ENCODE peak calls at places on chromosomes 16 and 17, in ten cellular contexts. M is heart left ventricle; L is NCI-H2081; X is natural killer cell; U is choroid plexus epithelial cell; J is A549; K is stimulated activated CD4-positive, alpha-beta T cell treated with anti-CD3 and anti-CD28 coated beads, Interleukin-4, amount 100 ng/mL, for 4 hours; Q is activated CD4-positive, alpha-beta T cell treated with anti-CD3 and anti-CD28 coated beads for 24 hours; R is PC-3; N is HFFc6. Z is an unnamed sample.

GRCh38 chr17:82791532-82791931 is 39.7 kb downstream of the TBCD start:
- DNase-seq in M (no peak), L (no peak), X (no peak), U (peak), J (no peak), K (no peak), Q (no peak), R (peak), N (peak), Z (no peak)

GRCh38 chr17:2844386-2844785 is 48.1 kb downstream of the RAP1GAP2 start:
- DNase-seq in M (no peak), L (peak), X (no peak), U (peak), J (peak), K (no peak), Q (no peak), R (peak), N (no peak), Z (no peak)

GRCh38 chr17:37490638-37491614 is 1.2 kb downstream of the DUSP14 start:
- DNase-seq in M (peak), L (no peak), X (no peak), U (peak), J (peak), K (peak), Q (no peak), R (peak), N (peak), Z (no peak)

GRCh38 chr17:59367657-59368045 is 36.2 kb downstream of the YPEL2 start:
- DNase-seq in M (no peak), L (no peak), X (no peak), U (peak), J (no peak), K (no peak), Q (no peak), R (peak), N (no peak), Z (no peak)

GRCh38 chr16:84648595-84649510 is 542 bp downstream of the KLHL36 start:
- DNase-seq in M (peak), L (no peak), X (peak), U (peak), J (no peak), K (peak), Q (peak), R (peak), N (no peak), Z (peak)

GRCh38 chr17:59783221-59784016 is 76.0 kb downstream of the VMP1 start:
- DNase-seq in M (no peak), L (no peak), X (no peak), U (peak), J (peak), K (no peak), Q (no peak), R (peak), N (peak), Z (no peak)

GRCh38 chr17:18987862-18988545 is 16.6 kb downstream of the FAM83G start:
- DNase-seq in M (no peak), L (no peak), X (no peak), U (no peak), J (no peak), K (no peak), Q (no peak), R (no peak), N (no peak), Z (no peak)

GRCh38 chr17:83015511-83015910 is 63.9 kb upstream of the METRNL start:
- DNase-seq in M (no peak), L (no peak), X (no peak), U (no peak), J (no peak), K (no peak), Q (no peak), R (no peak), N (no peak), Z (no peak)

GRCh38 chr17:49823614-49824013 is 24.3 kb downstream of the TAC4 start:
- DNase-seq in M (no peak), L (no peak), X (no peak), U (peak), J (no peak), K (no peak), Q (no peak), R (no peak), N (peak), Z (no peak)

GRCh38 chr17:266219-266618 is 84.8 kb upstream of the DOC2B start:
- DNase-seq in M (peak), L (no peak), X (no peak), U (no peak), J (no peak), K (no peak), Q (no peak), R (no peak), N (no peak), Z (no peak)

GRCh38 chr17:41211845-41212466 is 14.5 kb upstream of the KRTAP9-2 start:
- DNase-seq in M (no peak), L (peak), X (no peak), U (peak), J (peak), K (no peak), Q (no peak), R (peak), N (peak), Z (no peak)

GRCh38 chr17:60740584-60740983 is 62.9 kb downstream of the BCAS3 start:
- DNase-seq in M (no peak), L (no peak), X (no peak), U (no peak), J (no peak), K (no peak), Q (no peak), R (no peak), N (no peak), Z (no peak)

GRCh38 chr17:54992797-54993639 is 24.5 kb downstream of the STXBP4 start:
- DNase-seq in M (no peak), L (peak), X (no peak), U (peak), J (peak), K (no peak), Q (no peak), R (peak), N (peak), Z (no peak)

GRCh38 chr16:14957576-14958322 is 17.1 kb upstream of the PDXDC1 start:
- DNase-seq in M (no peak), L (no peak), X (no peak), U (no peak), J (no peak), K (no peak), Q (no peak), R (no peak), N (no peak), Z (no peak)

GRCh38 chr17:796609-797008 is 14.5 kb downstream of the MRM3 start:
- DNase-seq in M (no peak), L (no peak), X (no peak), U (no peak), J (no peak), K (no peak), Q (no peak), R (no peak), N (no peak), Z (no peak)

GRCh38 chr16:3651461-3652372 is 2.8 kb upstream of the DNASE1 start:
- DNase-seq in M (no peak), L (no peak), X (no peak), U (no peak), J (no peak), K (no peak), Q (no peak), R (no peak), N (no peak), Z (no peak)

GRCh38 chr16:66911112-66911511 is 7.6 kb downstream of the CDH16 start:
- DNase-seq in M (no peak), L (no peak), X (no peak), U (no peak), J (no peak), K (no peak), Q (no peak), R (peak), N (no peak), Z (no peak)

GRCh38 chr17:66835476-66835875 is 559 bp downstream of the CACNG5 start:
- DNase-seq in M (no peak), L (no peak), X (no peak), U (no peak), J (no peak), K (no peak), Q (no peak), R (no peak), N (no peak), Z (no peak)

GRCh38 chr17:1870592-1870991 is 40.8 kb downstream of the RPA1 start:
- DNase-seq in M (no peak), L (no peak), X (no peak), U (peak), J (no peak), K (no peak), Q (no peak), R (no peak), N (no peak), Z (no peak)

GRCh38 chr17:77534137-77534536 is 393.4 kb downstream of the SEC14L1 start:
- DNase-seq in M (no peak), L (no peak), X (no peak), U (no peak), J (no peak), K (no peak), Q (no peak), R (no peak), N (no peak), Z (no peak)

GRCh38 chr17:14926526-14927122 is 338.5 kb downstream of the PMP22 start:
- DNase-seq in M (peak), L (peak), X (peak), U (peak), J (peak), K (peak), Q (peak), R (peak), N (peak), Z (peak)

GRCh38 chr17:45951403-45951802 is 47.6 kb upstream of the STH start:
- DNase-seq in M (no peak), L (no peak), X (no peak), U (no peak), J (no peak), K (no peak), Q (no peak), R (no peak), N (no peak), Z (no peak)

GRCh38 chr16:9099131-9099625 is 7.7 kb downstream of the HAPSTR1 start:
- DNase-seq in M (no peak), L (no peak), X (no peak), U (no peak), J (no peak), K (no peak), Q (no peak), R (peak), N (peak), Z (no peak)

GRCh38 chr16:57349212-57350031 is 9.2 kb upstream of the CCL22 start:
- DNase-seq in M (no peak), L (no peak), X (no peak), U (no peak), J (no peak), K (no peak), Q (no peak), R (no peak), N (no peak), Z (no peak)

GRCh38 chr16:70691223-70692129 is 5.6 kb upstream of the MTSS2 start:
- DNase-seq in M (peak), L (no peak), X (no peak), U (peak), J (peak), K (no peak), Q (no peak), R (no peak), N (peak), Z (no peak)

GRCh38 chr16:50916040-50916439 is 174.2 kb downstream of the CYLD start:
- DNase-seq in M (no peak), L (no peak), X (no peak), U (no peak), J (no peak), K (no peak), Q (no peak), R (no peak), N (no peak), Z (no peak)

GRCh38 chr17:76473541-76473985 is 6.2 kb downstream of the AANAT start:
- DNase-seq in M (no peak), L (no peak), X (no peak), U (peak), J (peak), K (no peak), Q (no peak), R (no peak), N (no peak), Z (no peak)

GRCh38 chr16:89308391-89309333 is 91.2 kb downstream of the ZNF778 start:
- DNase-seq in M (no peak), L (no peak), X (peak), U (no peak), J (no peak), K (no peak), Q (no peak), R (no peak), N (no peak), Z (no peak)

GRCh38 chr17:6994666-6995246 is 1.1 kb upstream of the ALOX12 start:
- DNase-seq in M (no peak), L (no peak), X (no peak), U (no peak), J (no peak), K (no peak), Q (no peak), R (no peak), N (no peak), Z (no peak)

GRCh38 chr17:9837551-9838471 is 12.1 kb downstream of the GLP2R start:
- DNase-seq in M (peak), L (no peak), X (no peak), U (peak), J (peak), K (no peak), Q (no peak), R (peak), N (peak), Z (no peak)

GRCh38 chr16:72256398-72257048 is 84.6 kb upstream of the PMFBP1 start:
- DNase-seq in M (no peak), L (no peak), X (no peak), U (peak), J (no peak), K (no peak), Q (no peak), R (no peak), N (peak), Z (no peak)

GRCh38 chr17:82909322-82909904 is 69.6 kb upstream of the ZNF750 start:
- DNase-seq in M (no peak), L (no peak), X (no peak), U (no peak), J (no peak), K (no peak), Q (no peak), R (no peak), N (no peak), Z (peak)

GRCh38 chr17:72101526-72101925 is 19.3 kb upstream of the SOX9 start:
- DNase-seq in M (no peak), L (no peak), X (no peak), U (no peak), J (no peak), K (no peak), Q (no peak), R (no peak), N (no peak), Z (no peak)

GRCh38 chr16:68091604-68092261 is 6.6 kb downstream of the NFATC3 start:
- DNase-seq in M (no peak), L (peak), X (no peak), U (peak), J (peak), K (no peak), Q (no peak), R (peak), N (peak), Z (no peak)

GRCh38 chr17:30549864-30550511 is 72.8 kb downstream of the GOSR1 start:
- DNase-seq in M (no peak), L (no peak), X (no peak), U (no peak), J (no peak), K (no peak), Q (no peak), R (peak), N (no peak), Z (no peak)

GRCh38 chr17:29140051-29140582 is 40.1 kb downstream of the MYO18A start:
- DNase-seq in M (peak), L (no peak), X (peak), U (peak), J (no peak), K (peak), Q (peak), R (peak), N (peak), Z (peak)

GRCh38 chr17:5557990-5558389 is 26.3 kb downstream of the NLRP1 start:
- DNase-seq in M (no peak), L (no peak), X (no peak), U (no peak), J (no peak), K (no peak), Q (no peak), R (no peak), N (no peak), Z (no peak)

GRCh38 chr17:60825351-60825750 is 147.7 kb downstream of the BCAS3 start:
- DNase-seq in M (no peak), L (no peak), X (no peak), U (no peak), J (no peak), K (no peak), Q (no peak), R (no peak), N (no peak), Z (no peak)